ENCODE peak calls at places on chromosome 4, in eight cellular contexts. One of them, this sample, is unnamed.

GRCh38 chr4:173448557-173448918 is 49.6 kb upstream of the SCRG1 start:
- DNase-seq in tibial artery: no peak
- DNase-seq in lower leg skin: no peak
- DNase-seq in mesothelial cell of epicardium: no peak
- DNase-seq in glutamatergic neuron: no peak
- DNase-seq in CD8-positive, alpha-beta T cell: no peak
- DNase-seq in sigmoid colon: no peak
- DNase-seq in nephron progenitor cell: no peak
- DNase-seq in this sample: no peak

GRCh38 chr4:140049024-140049923 is 104.7 kb downstream of the MAML3 start:
- DNase-seq in tibial artery: peak; percentile 24
- DNase-seq in lower leg skin: no peak
- DNase-seq in mesothelial cell of epicardium: peak; percentile 20
- DNase-seq in glutamatergic neuron: peak; percentile 64
- DNase-seq in CD8-positive, alpha-beta T cell: peak; percentile 34
- DNase-seq in sigmoid colon: peak; percentile 72
- DNase-seq in nephron progenitor cell: peak; percentile 50
- DNase-seq in this sample: peak; percentile 19

GRCh38 chr4:173538903-173539445 is 8.9 kb upstream of the HAND2 start:
- DNase-seq in tibial artery: no peak
- DNase-seq in lower leg skin: no peak
- DNase-seq in mesothelial cell of epicardium: no peak
- DNase-seq in glutamatergic neuron: no peak
- DNase-seq in CD8-positive, alpha-beta T cell: no peak
- DNase-seq in sigmoid colon: peak; percentile 75
- DNase-seq in nephron progenitor cell: peak; percentile 10
- DNase-seq in this sample: no peak

GRCh38 chr4:73822389-73822788 is 14.1 kb upstream of the CXCL6 start:
- DNase-seq in tibial artery: no peak
- DNase-seq in lower leg skin: no peak
- DNase-seq in mesothelial cell of epicardium: no peak
- DNase-seq in glutamatergic neuron: no peak
- DNase-seq in CD8-positive, alpha-beta T cell: no peak
- DNase-seq in sigmoid colon: no peak
- DNase-seq in nephron progenitor cell: no peak
- DNase-seq in this sample: no peak

GRCh38 chr4:168574581-168575295 is 77.9 kb downstream of the PALLD start:
- DNase-seq in tibial artery: no peak
- DNase-seq in lower leg skin: no peak
- DNase-seq in mesothelial cell of epicardium: no peak
- DNase-seq in glutamatergic neuron: no peak
- DNase-seq in CD8-positive, alpha-beta T cell: no peak
- DNase-seq in sigmoid colon: no peak
- DNase-seq in nephron progenitor cell: no peak
- DNase-seq in this sample: no peak

GRCh38 chr4:83413676-83414075 is 41.9 kb downstream of the HELQ start:
- DNase-seq in tibial artery: no peak
- DNase-seq in lower leg skin: no peak
- DNase-seq in mesothelial cell of epicardium: no peak
- DNase-seq in glutamatergic neuron: no peak
- DNase-seq in CD8-positive, alpha-beta T cell: no peak
- DNase-seq in sigmoid colon: no peak
- DNase-seq in nephron progenitor cell: no peak
- DNase-seq in this sample: no peak

GRCh38 chr4:5926601-5927000 is 33.7 kb upstream of the CRMP1 start:
- DNase-seq in tibial artery: no peak
- DNase-seq in lower leg skin: peak; percentile 56
- DNase-seq in mesothelial cell of epicardium: no peak
- DNase-seq in glutamatergic neuron: no peak
- DNase-seq in CD8-positive, alpha-beta T cell: no peak
- DNase-seq in sigmoid colon: no peak
- DNase-seq in nephron progenitor cell: no peak
- DNase-seq in this sample: no peak

GRCh38 chr4:112053825-112054224 is 91.4 kb upstream of the FAM241A start:
- DNase-seq in tibial artery: no peak
- DNase-seq in lower leg skin: no peak
- DNase-seq in mesothelial cell of epicardium: no peak
- DNase-seq in glutamatergic neuron: no peak
- DNase-seq in CD8-positive, alpha-beta T cell: no peak
- DNase-seq in sigmoid colon: no peak
- DNase-seq in nephron progenitor cell: no peak
- DNase-seq in this sample: no peak

GRCh38 chr4:40916218-40916555 is 166.4 kb downstream of the NSUN7 start:
- DNase-seq in tibial artery: peak; percentile 69
- DNase-seq in lower leg skin: no peak
- DNase-seq in mesothelial cell of epicardium: no peak
- DNase-seq in glutamatergic neuron: no peak
- DNase-seq in CD8-positive, alpha-beta T cell: no peak
- DNase-seq in sigmoid colon: no peak
- DNase-seq in nephron progenitor cell: no peak
- DNase-seq in this sample: no peak

GRCh38 chr4:69594382-69594781 is 45.1 kb downstream of the UGT2A2 start:
- DNase-seq in tibial artery: no peak
- DNase-seq in lower leg skin: no peak
- DNase-seq in mesothelial cell of epicardium: no peak
- DNase-seq in glutamatergic neuron: no peak
- DNase-seq in CD8-positive, alpha-beta T cell: no peak
- DNase-seq in sigmoid colon: no peak
- DNase-seq in nephron progenitor cell: no peak
- DNase-seq in this sample: no peak

GRCh38 chr4:37948542-37948941 is 11.7 kb upstream of the PTTG2 start:
- DNase-seq in tibial artery: no peak
- DNase-seq in lower leg skin: no peak
- DNase-seq in mesothelial cell of epicardium: no peak
- DNase-seq in glutamatergic neuron: no peak
- DNase-seq in CD8-positive, alpha-beta T cell: no peak
- DNase-seq in sigmoid colon: no peak
- DNase-seq in nephron progenitor cell: no peak
- DNase-seq in this sample: no peak

GRCh38 chr4:174522183-174523002 is at the start of gene HPGD:
- DNase-seq in tibial artery: peak; percentile 61
- DNase-seq in lower leg skin: peak; percentile 96
- DNase-seq in mesothelial cell of epicardium: peak; percentile 33
- DNase-seq in glutamatergic neuron: peak; percentile 58
- DNase-seq in CD8-positive, alpha-beta T cell: peak; percentile 43
- DNase-seq in sigmoid colon: peak; percentile 82
- DNase-seq in nephron progenitor cell: peak; percentile 78
- DNase-seq in this sample: peak; percentile 70

GRCh38 chr4:20652226-20652836 is 47.9 kb upstream of the PACRGL start:
- DNase-seq in tibial artery: no peak
- DNase-seq in lower leg skin: no peak
- DNase-seq in mesothelial cell of epicardium: no peak
- DNase-seq in glutamatergic neuron: no peak
- DNase-seq in CD8-positive, alpha-beta T cell: no peak
- DNase-seq in sigmoid colon: no peak
- DNase-seq in nephron progenitor cell: no peak
- DNase-seq in this sample: no peak

GRCh38 chr4:168623011-168623410 is 126.2 kb downstream of the PALLD start:
- DNase-seq in tibial artery: no peak
- DNase-seq in lower leg skin: no peak
- DNase-seq in mesothelial cell of epicardium: no peak
- DNase-seq in glutamatergic neuron: no peak
- DNase-seq in CD8-positive, alpha-beta T cell: no peak
- DNase-seq in sigmoid colon: no peak
- DNase-seq in nephron progenitor cell: no peak
- DNase-seq in this sample: no peak

DNA sequence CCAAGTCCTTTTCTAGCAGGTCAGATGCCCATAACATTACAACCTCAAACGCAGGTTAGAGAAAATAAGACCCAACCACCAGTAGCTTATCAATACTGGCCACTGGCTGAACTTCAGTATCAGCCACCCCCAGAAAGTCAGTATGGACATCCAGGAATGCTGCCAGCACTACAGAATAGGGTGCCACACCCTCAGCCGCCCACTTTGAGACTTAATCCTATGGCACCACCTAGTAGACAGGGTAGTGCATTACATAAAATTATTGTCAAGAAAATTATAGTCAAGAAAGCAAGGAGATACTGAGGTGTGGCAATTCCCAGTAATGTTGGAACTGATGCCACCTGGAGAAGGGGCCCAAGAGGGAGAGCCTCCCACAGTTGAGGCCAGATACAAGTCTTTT is 19.9 kb upstream of the TRIM61 start:
- DNase-seq in tibial artery: no peak
- DNase-seq in lower leg skin: no peak
- DNase-seq in mesothelial cell of epicardium: no peak
- DNase-seq in glutamatergic neuron: no peak
- DNase-seq in CD8-positive, alpha-beta T cell: no peak
- DNase-seq in sigmoid colon: no peak
- DNase-seq in nephron progenitor cell: no peak
- DNase-seq in this sample: no peak
- TF ChIP-seq CTCF in tibial artery: no peak
- TF ChIP-seq CTCF in lower leg skin: no peak
- TF ChIP-seq CTCF in mesothelial cell of epicardium: no peak
- TF ChIP-seq CTCF in glutamatergic neuron: no peak
- TF ChIP-seq CTCF in CD8-positive, alpha-beta T cell: no peak
- TF ChIP-seq CTCF in sigmoid colon: no peak
- TF ChIP-seq CTCF in nephron progenitor cell: no peak
- TF ChIP-seq CTCF in this sample: no peak

DNA sequence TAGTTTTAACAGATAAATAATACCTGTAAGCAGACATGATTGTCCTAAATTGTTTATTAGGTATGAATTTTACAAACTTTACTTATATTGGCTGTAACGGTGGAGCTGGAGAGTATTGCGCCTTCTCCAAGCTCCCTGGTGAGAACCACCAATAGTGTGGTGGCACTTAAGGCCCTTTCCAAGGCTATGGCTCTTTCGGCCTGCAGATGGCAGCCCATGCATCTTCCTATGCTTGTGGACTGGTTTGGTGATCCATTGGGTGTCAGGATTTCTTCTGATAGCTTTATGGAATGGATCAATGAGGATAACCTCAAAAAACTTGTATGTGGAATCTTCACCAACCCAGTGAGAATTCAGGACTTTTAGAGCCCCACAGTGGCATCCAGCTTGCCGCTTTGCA is 7.8 kb downstream of the LARP1B start:
- DNase-seq in tibial artery: no peak
- DNase-seq in lower leg skin: no peak
- DNase-seq in mesothelial cell of epicardium: no peak
- DNase-seq in glutamatergic neuron: peak; percentile 27
- DNase-seq in CD8-positive, alpha-beta T cell: no peak
- DNase-seq in sigmoid colon: no peak
- DNase-seq in nephron progenitor cell: no peak
- DNase-seq in this sample: no peak
- TF ChIP-seq CTCF in tibial artery: no peak
- TF ChIP-seq CTCF in lower leg skin: no peak
- TF ChIP-seq CTCF in mesothelial cell of epicardium: no peak
- TF ChIP-seq CTCF in glutamatergic neuron: no peak
- TF ChIP-seq CTCF in CD8-positive, alpha-beta T cell: no peak
- TF ChIP-seq CTCF in sigmoid colon: no peak
- TF ChIP-seq CTCF in nephron progenitor cell: no peak
- TF ChIP-seq CTCF in this sample: no peak

GRCh38 chr4:138007572-138007971 is 234.6 kb downstream of the SLC7A11 start:
- DNase-seq in tibial artery: no peak
- DNase-seq in lower leg skin: no peak
- DNase-seq in mesothelial cell of epicardium: no peak
- DNase-seq in glutamatergic neuron: no peak
- DNase-seq in CD8-positive, alpha-beta T cell: no peak
- DNase-seq in sigmoid colon: no peak
- DNase-seq in nephron progenitor cell: no peak
- DNase-seq in this sample: no peak
- TF ChIP-seq CTCF in tibial artery: no peak
- TF ChIP-seq CTCF in lower leg skin: no peak
- TF ChIP-seq CTCF in mesothelial cell of epicardium: peak; percentile 52
- TF ChIP-seq CTCF in glutamatergic neuron: peak; percentile 54
- TF ChIP-seq CTCF in CD8-positive, alpha-beta T cell: no peak
- TF ChIP-seq CTCF in sigmoid colon: no peak
- TF ChIP-seq CTCF in nephron progenitor cell: peak; percentile 26
- TF ChIP-seq CTCF in this sample: no peak

DNA sequence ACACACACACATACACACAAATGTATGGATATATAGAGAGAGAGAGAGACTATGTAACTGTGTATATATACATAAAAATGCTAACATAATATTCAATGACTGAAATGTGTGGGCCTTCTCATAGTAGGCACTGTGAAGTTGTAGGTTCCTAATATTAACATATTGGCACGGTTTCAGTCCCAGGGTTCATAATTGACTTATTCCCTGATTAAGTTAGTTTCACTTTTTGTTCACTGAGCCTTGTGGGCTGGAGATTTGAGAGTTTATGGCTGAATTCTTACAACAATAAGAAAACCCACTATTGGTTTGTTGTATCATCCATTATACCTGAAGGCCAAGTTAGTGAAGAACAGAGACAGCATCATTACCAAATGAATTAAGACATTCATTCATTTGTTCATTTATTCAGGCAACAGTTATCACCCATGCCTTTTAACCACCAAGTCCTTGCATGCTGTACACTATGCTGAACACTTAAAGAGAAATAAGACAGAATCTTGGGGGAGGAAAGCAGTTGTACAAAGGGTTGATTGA is 68.6 kb downstream of the GAB1 start:
- DNase-seq in tibial artery: no peak
- DNase-seq in lower leg skin: no peak
- DNase-seq in mesothelial cell of epicardium: no peak
- DNase-seq in glutamatergic neuron: no peak
- DNase-seq in CD8-positive, alpha-beta T cell: no peak
- DNase-seq in sigmoid colon: no peak
- DNase-seq in nephron progenitor cell: no peak
- DNase-seq in this sample: no peak
- TF ChIP-seq CTCF in tibial artery: no peak
- TF ChIP-seq CTCF in lower leg skin: no peak
- TF ChIP-seq CTCF in mesothelial cell of epicardium: no peak
- TF ChIP-seq CTCF in glutamatergic neuron: no peak
- TF ChIP-seq CTCF in CD8-positive, alpha-beta T cell: no peak
- TF ChIP-seq CTCF in sigmoid colon: no peak
- TF ChIP-seq CTCF in nephron progenitor cell: no peak
- TF ChIP-seq CTCF in this sample: no peak

GRCh38 chr4:101187837-101188236 is 159.5 kb downstream of the PPP3CA start:
- DNase-seq in tibial artery: no peak
- DNase-seq in lower leg skin: no peak
- DNase-seq in mesothelial cell of epicardium: no peak
- DNase-seq in glutamatergic neuron: no peak
- DNase-seq in CD8-positive, alpha-beta T cell: no peak
- DNase-seq in sigmoid colon: no peak
- DNase-seq in nephron progenitor cell: no peak
- DNase-seq in this sample: no peak
- TF ChIP-seq CTCF in tibial artery: no peak
- TF ChIP-seq CTCF in lower leg skin: no peak
- TF ChIP-seq CTCF in mesothelial cell of epicardium: no peak
- TF ChIP-seq CTCF in glutamatergic neuron: no peak
- TF ChIP-seq CTCF in CD8-positive, alpha-beta T cell: peak; percentile 47
- TF ChIP-seq CTCF in sigmoid colon: no peak
- TF ChIP-seq CTCF in nephron progenitor cell: no peak
- TF ChIP-seq CTCF in this sample: peak; percentile 49

GRCh38 chr4:21802406-21802805 is 146.2 kb downstream of the KCNIP4 start:
- DNase-seq in tibial artery: no peak
- DNase-seq in lower leg skin: no peak
- DNase-seq in mesothelial cell of epicardium: no peak
- DNase-seq in glutamatergic neuron: no peak
- DNase-seq in CD8-positive, alpha-beta T cell: no peak
- DNase-seq in sigmoid colon: no peak
- DNase-seq in nephron progenitor cell: no peak
- DNase-seq in this sample: no peak
- TF ChIP-seq CTCF in tibial artery: no peak
- TF ChIP-seq CTCF in lower leg skin: no peak
- TF ChIP-seq CTCF in mesothelial cell of epicardium: no peak
- TF ChIP-seq CTCF in glutamatergic neuron: no peak
- TF ChIP-seq CTCF in CD8-positive, alpha-beta T cell: no peak
- TF ChIP-seq CTCF in sigmoid colon: no peak
- TF ChIP-seq CTCF in nephron progenitor cell: no peak
- TF ChIP-seq CTCF in this sample: no peak